ENCODE peak calls at places on chromosomes 3 and 15, in four cellular contexts. Q is SK-N-SH, T is HCT116, Y is GM12878. H is an unnamed sample.

GRCh38 chr15:97961067-97961954 is 808 bp downstream of the ARRDC4 start:
- DNase-seq in Q (peak; percentile 56), T (peak; percentile 1), Y (no peak), H (peak; percentile 23)

GRCh38 chr3:11530153-11530721 is 113.5 kb downstream of the VGLL4 start:
- DNase-seq in Q (no peak), T (no peak), Y (no peak), H (no peak)

GRCh38 chr3:161142486-161142885 is 37.3 kb upstream of the B3GALNT1 start:
- DNase-seq in Q (no peak), T (no peak), Y (no peak), H (no peak)

GRCh38 chr3:182861345-182861744 is 68.0 kb downstream of the ATP11B start:
- DNase-seq in Q (no peak), T (no peak), Y (no peak), H (no peak)

GRCh38 chr15:94230886-94231727 is at the start of gene MCTP2:
- DNase-seq in Q (peak; percentile 85), T (peak; percentile 80), Y (peak; percentile 57), H (no peak)

GRCh38 chr3:187852842-187853727 is 107.8 kb upstream of the BCL6 start:
- DNase-seq in Q (no peak), T (no peak), Y (no peak), H (no peak)

GRCh38 chr3:56929809-56930615 is 128.3 kb upstream of the ARHGEF3 start:
- DNase-seq in Q (no peak), T (no peak), Y (no peak), H (peak; percentile 80)

GRCh38 chr3:20052851-20053250 is 12.6 kb downstream of the KAT2B start:
- DNase-seq in Q (no peak), T (no peak), Y (no peak), H (no peak)

DNA sequence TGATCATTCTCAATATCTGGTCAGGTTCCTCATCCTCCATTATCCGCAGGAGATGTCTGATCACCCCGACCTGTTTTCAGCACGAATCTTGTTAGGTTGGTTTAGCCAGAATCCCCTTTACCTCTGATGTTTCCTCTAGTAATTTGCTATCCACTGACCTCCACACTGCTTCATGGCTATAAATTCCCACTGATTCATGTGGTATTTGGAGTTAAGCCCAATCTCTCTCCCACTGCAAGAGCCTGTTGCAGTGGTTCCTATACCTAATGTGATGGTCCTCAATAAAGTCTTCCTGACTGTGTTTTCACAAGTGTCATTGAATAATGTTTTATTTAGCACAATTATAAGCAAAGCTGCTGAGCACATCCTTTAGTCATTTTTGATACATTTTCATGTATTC is 124.8 kb upstream of the CNTN3 start:
- DNase-seq in Q (no peak), T (no peak), Y (no peak), H (no peak)
- TF ChIP-seq JUND in Q (no peak), T (no peak), Y (no peak), H (no peak)

GRCh38 chr3:138544546-138544945 is 49.5 kb downstream of the CEP70 start:
- DNase-seq in Q (no peak), T (no peak), Y (no peak), H (no peak)

GRCh38 chr3:138542977-138543376 is 51.1 kb downstream of the CEP70 start:
- DNase-seq in Q (no peak), T (no peak), Y (no peak), H (no peak)

DNA sequence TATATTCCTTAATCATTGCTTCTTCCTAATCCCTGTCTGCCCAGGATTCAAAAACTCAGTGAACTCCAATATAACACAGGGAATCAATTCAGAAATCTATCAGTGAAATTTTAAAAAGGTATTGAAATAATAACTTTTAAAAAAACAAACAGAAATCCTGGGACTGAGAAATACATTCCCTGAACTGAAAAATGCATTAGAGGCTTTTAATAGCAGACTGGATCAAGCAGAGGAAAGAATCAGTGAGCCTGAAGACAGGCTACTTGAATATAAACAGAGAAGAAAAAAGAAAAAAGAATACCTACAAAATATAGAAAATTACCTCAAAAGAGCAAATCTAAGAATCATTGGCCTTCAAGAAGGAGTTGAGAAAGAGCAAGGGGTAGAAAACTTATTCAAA is 54.7 kb downstream of the CEP70 start:
- DNase-seq in Q (no peak), T (no peak), Y (no peak), H (no peak)
- TF ChIP-seq JUND in Q (no peak), T (no peak), Y (no peak), H (no peak)

DNA sequence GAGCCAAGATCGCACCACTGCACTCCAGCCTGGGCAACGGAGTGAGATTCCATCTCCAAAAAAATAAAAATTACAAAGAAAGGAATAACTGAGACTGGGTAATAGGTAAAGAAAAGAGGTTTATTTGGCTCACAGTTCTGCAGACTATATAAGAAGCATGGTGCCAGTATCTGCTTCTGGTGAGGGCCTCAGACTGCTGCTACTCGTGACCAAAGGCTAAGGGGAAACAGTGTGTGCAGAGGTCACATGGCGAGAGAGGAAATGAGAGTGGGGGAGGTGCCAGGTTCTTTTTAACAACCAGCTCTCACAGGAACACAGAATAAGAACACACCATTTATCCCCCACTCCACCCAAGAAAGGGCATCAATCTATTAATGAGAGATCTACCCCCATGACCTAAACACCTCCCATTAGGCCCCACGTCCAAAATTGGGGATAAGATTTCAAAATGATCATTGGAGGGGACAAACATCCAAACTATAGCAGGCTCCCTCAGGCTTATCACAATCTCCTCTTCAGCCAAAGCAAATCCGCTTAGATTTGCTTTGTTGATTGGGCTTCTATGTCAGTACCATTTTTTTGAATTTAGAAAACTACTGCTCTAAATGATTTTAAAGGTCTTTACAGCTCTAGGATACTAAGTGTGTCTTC is 84.1 kb upstream of the TBL1XR1 start:
- DNase-seq in Q (no peak), T (no peak), Y (no peak), H (no peak)
- TF ChIP-seq JUND in Q (no peak), T (no peak), Y (no peak), H (no peak)

DNA sequence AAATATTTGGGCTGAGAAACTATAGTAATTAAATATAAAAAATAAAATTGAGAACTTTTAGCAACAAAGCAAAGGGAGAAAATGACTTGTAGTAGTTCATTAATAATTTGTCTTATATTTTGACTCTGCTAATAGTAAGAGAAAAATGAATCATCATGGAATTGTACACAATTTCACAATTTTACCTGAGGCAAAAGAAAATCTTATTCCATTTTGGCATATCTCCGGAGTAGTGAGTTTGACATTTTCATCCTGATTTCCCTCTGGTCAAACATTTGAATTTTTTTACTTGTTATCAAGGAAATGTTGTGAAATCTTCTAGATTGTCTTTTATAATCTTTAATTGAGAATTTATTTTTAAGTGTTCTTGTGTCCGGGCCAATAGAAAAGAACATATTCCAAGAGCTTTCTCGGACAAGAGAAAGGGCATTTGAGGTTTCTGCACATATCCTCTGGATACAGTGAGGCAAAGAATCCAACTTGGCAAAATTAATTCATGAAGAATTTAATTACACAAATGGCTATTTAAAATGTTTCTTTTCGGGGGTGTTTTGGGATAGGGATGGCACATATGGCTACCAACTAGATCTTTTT is 89.3 kb upstream of the IGSF10 start:
- DNase-seq in Q (no peak), T (no peak), Y (no peak), H (no peak)
- TF ChIP-seq JUND in Q (no peak), T (no peak), Y (no peak), H (no peak)

GRCh38 chr3:99111235-99111634 is 209.7 kb upstream of the DCBLD2 start:
- DNase-seq in Q (no peak), T (no peak), Y (no peak), H (no peak)

GRCh38 chr3:99108508-99108907 is 207.0 kb upstream of the DCBLD2 start:
- DNase-seq in Q (no peak), T (no peak), Y (no peak), H (no peak)
- TF ChIP-seq JUND in Q (peak; percentile 45), T (no peak), Y (no peak), H (no peak)

GRCh38 chr3:59436164-59436958 is 386.5 kb upstream of the CFAP20DC start:
- DNase-seq in Q (no peak), T (no peak), Y (no peak), H (no peak)
- TF ChIP-seq JUND in Q (no peak), T (no peak), Y (no peak), H (no peak)

H was measured in T47D.